ENCODE peak calls at places on chromosome 9, in seven cellular contexts. J, X, D, R, Q, E and B are unnamed samples.

GRCh38 chr9:112065781-112066606 is 109.1 kb downstream of the SUSD1 start:
- DNase-seq in D (no peak), Q (no peak), X (no peak), R (peak), J (no peak), E (no peak), B (peak)

GRCh38 chr9:42852133-42852532 is 668.7 kb downstream of the SPATA31A6 start:
- DNase-seq in E (peak), D (no peak), R (peak), X (peak), J (peak), Q (no peak), B (peak)

GRCh38 chr9:37028425-37029031 is 5.5 kb downstream of the PAX5 start:
- DNase-seq in X (no peak), D (no peak), J (no peak), R (no peak), E (no peak), Q (no peak), B (no peak)

GRCh38 chr9:110116543-110116885 is 91.4 kb downstream of the C9orf152 start:
- DNase-seq in D (no peak), R (peak), E (no peak), X (peak), Q (no peak), J (peak), B (peak)

GRCh38 chr9:115944166-115944948 is 209.2 kb upstream of the PAPPA start:
- DNase-seq in E (peak), R (peak), Q (no peak), J (peak), D (peak), X (peak), B (peak)

GRCh38 chr9:131418143-131419028 is 24.5 kb downstream of the PRRC2B start:
- DNase-seq in Q (no peak), R (no peak), E (no peak), D (peak), X (no peak), J (no peak), B (peak)

GRCh38 chr9:127388037-127388855 is 8.7 kb upstream of the SLC2A8 start:
- DNase-seq in R (peak), D (no peak), Q (peak), X (peak), E (peak), J (peak), B (peak)

GRCh38 chr9:80871596-80871995 is 817.8 kb downstream of the TLE1 start:
- DNase-seq in D (no peak), E (no peak), Q (no peak), J (no peak), X (no peak), R (no peak), B (no peak)

GRCh38 chr9:37902804-37903580 is 935 bp downstream of the SLC25A51 start:
- DNase-seq in D (peak), R (peak), J (peak), Q (no peak), E (no peak), X (peak), B (peak)

GRCh38 chr9:17793713-17794622 is 215.1 kb downstream of the SH3GL2 start:
- DNase-seq in R (peak), X (peak), E (no peak), Q (no peak), D (no peak), J (peak), B (peak)

GRCh38 chr9:24614070-24614469 is 68.4 kb upstream of the IZUMO3 start:
- DNase-seq in R (no peak), J (peak), Q (no peak), D (no peak), X (no peak), E (no peak), B (no peak)

GRCh38 chr9:33388110-33388994 is 14.0 kb downstream of the AQP7 start:
- DNase-seq in E (no peak), R (no peak), X (no peak), D (no peak), J (no peak), Q (no peak), B (no peak)